ENCODE peak calls at places on chromosomes 16 and 17, in five cellular contexts. V, K, N, R and U are unnamed samples.

GRCh38 chr17:76240461-76241204 is at the start of gene RNF157:
- DNase-seq in V (peak; percentile 39), N (peak; percentile 69), K (peak; percentile 61), R (no peak), U (no peak)

GRCh38 chr16:31214705-31215286 is 877 bp downstream of the TRIM72 start:
- DNase-seq in R (no peak), K (no peak), N (no peak), V (no peak), U (no peak)

GRCh38 chr17:3770471-3770870 is 30.5 kb downstream of the ITGAE start:
- DNase-seq in R (no peak), N (no peak), K (no peak), V (no peak), U (no peak)

GRCh38 chr16:57721765-57722499 is 13.6 kb upstream of the KATNB1 start:
- DNase-seq in K (no peak), N (no peak), V (no peak), R (no peak), U (no peak)

GRCh38 chr16:10834766-10835165 is 16.2 kb upstream of the TVP23A start:
- DNase-seq in N (no peak), R (no peak), K (no peak), V (no peak), U (no peak)

GRCh38 chr17:69284646-69285045 is 42.3 kb downstream of the ABCA5 start:
- DNase-seq in R (no peak), K (no peak), V (no peak), N (no peak), U (no peak)

GRCh38 chr17:28219771-28220170 is 99.2 kb upstream of the TMEM97 start:
- DNase-seq in N (no peak), K (no peak), V (no peak), R (no peak), U (no peak)

GRCh38 chr17:19281161-19281560 is 44.0 kb downstream of the EPN2 start:
- DNase-seq in K (no peak), R (peak; percentile 42), N (no peak), V (no peak), U (no peak)

GRCh38 chr17:31494259-31495048 is 103.0 kb downstream of the RAB11FIP4 start:
- DNase-seq in V (no peak), R (no peak), K (peak; percentile 56), N (no peak), U (no peak)

GRCh38 chr17:75048396-75048933 is 1.4 kb downstream of the KCTD2 start:
- DNase-seq in K (no peak), R (no peak), N (peak; percentile 27), V (peak; percentile 45), U (no peak)

GRCh38 chr17:2692781-2693135 is 18.8 kb downstream of the CLUH start:
- DNase-seq in R (no peak), N (no peak), V (no peak), K (no peak), U (no peak)

GRCh38 chr17:82212331-82213250 is at the start of gene CCDC57:
- DNase-seq in K (no peak), N (peak; percentile 85), R (peak; percentile 52), V (peak; percentile 86), U (no peak)

GRCh38 chr16:70298988-70299938 is at the start of gene DDX19B:
- DNase-seq in K (peak; percentile 27), R (peak; percentile 59), N (peak; percentile 82), V (peak; percentile 80), U (no peak)

GRCh38 chr16:3180445-3180878 is 7.5 kb upstream of the OR1F1 start:
- DNase-seq in K (no peak), N (no peak), R (no peak), V (no peak), U (no peak)

GRCh38 chr16:2147981-2148671 is at the start of gene RAB26:
- DNase-seq in K (peak; percentile 50), V (peak; percentile 77), R (no peak), N (peak; percentile 84), U (no peak)

GRCh38 chr16:27676807-27677206 is 126.9 kb downstream of the KATNIP start:
- DNase-seq in V (no peak), R (no peak), N (no peak), K (no peak), U (peak; percentile 20)

GRCh38 chr17:83006515-83007455 is 72.6 kb upstream of the METRNL start:
- DNase-seq in R (no peak), V (no peak), K (no peak), N (no peak), U (no peak)

GRCh38 chr16:68000024-68000423 is 740 bp upstream of the DPEP2 start:
- DNase-seq in R (no peak), V (no peak), K (no peak), N (no peak), U (no peak)

GRCh38 chr17:19760781-19761180 is 12.7 kb upstream of the ALDH3A1 start:
- DNase-seq in V (no peak), R (no peak), N (no peak), K (no peak), U (no peak)

GRCh38 chr16:46947900-46948547 is 25.4 kb downstream of the DNAJA2 start:
- DNase-seq in R (peak; percentile 18), V (no peak), N (no peak), K (no peak), U (no peak)

GRCh38 chr16:65782537-65783290 is 583.8 kb upstream of the CDH5 start:
- DNase-seq in R (no peak), V (no peak), K (no peak), N (no peak), U (no peak)

GRCh38 chr17:21001111-21001812 is 41.5 kb downstream of the USP22 start:
- DNase-seq in K (no peak), V (no peak), N (no peak), R (no peak), U (no peak)

GRCh38 chr17:64216030-64216384 is 47.1 kb downstream of the TEX2 start:
- DNase-seq in V (no peak), R (no peak), N (no peak), K (no peak), U (no peak)

GRCh38 chr17:49438885-49439284 is 24.2 kb upstream of the PHB1 start:
- DNase-seq in K (no peak), R (no peak), V (no peak), N (no peak), U (no peak)

GRCh38 chr17:43945074-43945824 is 3.0 kb upstream of the PPY start:
- DNase-seq in N (no peak), V (no peak), K (no peak), R (no peak), U (no peak)

GRCh38 chr17:66855204-66855603 is 20.3 kb downstream of the CACNG5 start:
- DNase-seq in V (no peak), K (no peak), R (no peak), N (no peak), U (no peak)

GRCh38 chr17:8326591-8327583 is 12.8 kb upstream of the ODF4 start:
- DNase-seq in V (no peak), K (no peak), N (peak; percentile 53), R (peak; percentile 19), U (no peak)

GRCh38 chr17:3983945-3984484 is 19.8 kb upstream of the ATP2A3 start:
- DNase-seq in N (peak; percentile 52), V (no peak), K (no peak), R (no peak), U (no peak)

GRCh38 chr16:46763147-46763546 is 15.0 kb upstream of the MYLK3 start:
- DNase-seq in N (peak; percentile 79), V (no peak), R (no peak), K (no peak), U (no peak)

DNA sequence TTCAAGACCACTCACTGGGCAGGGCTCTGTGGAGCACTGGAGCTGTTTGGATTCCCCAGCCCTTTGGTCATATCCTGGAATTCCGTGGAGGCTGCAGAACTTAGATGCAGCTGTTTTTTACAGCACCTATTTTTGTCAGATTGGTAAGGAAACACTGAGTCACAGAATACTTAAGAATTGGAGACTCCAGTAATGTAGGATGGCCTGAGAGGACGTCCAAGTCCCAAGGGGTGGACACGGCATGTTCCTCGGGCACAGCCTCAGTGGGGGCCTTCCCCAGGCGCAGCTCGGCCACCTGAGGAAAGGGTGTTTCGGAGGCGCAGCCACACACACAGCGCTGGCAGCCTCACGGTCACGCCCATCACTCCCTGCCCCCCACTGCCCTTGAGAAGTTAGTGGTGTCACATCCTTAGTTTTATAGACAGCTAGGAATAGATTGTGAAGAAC is 14.8 kb downstream of the PLD6 start:
- DNase-seq in V (no peak), R (no peak), K (no peak), N (peak; percentile 64), U (peak; percentile 60)
- H3K27ac ChIP-seq in V (no peak overlapping the region), R (peak overlapping the region; percentile 11), K (no peak overlapping the region), N (peak overlapping the region; percentile 82), U (peak overlapping the region; percentile 84)

GRCh38 chr17:78226055-78226751 is 5.2 kb upstream of the TMEM235 start:
- DNase-seq in V (no peak), R (no peak), K (no peak), N (no peak), U (no peak)

GRCh38 chr17:78224226-78225087 is 7.0 kb upstream of the TMEM235 start:
- DNase-seq in K (no peak), N (no peak), R (no peak), V (no peak), U (no peak)

GRCh38 chr17:78223061-78223460 is 8.4 kb upstream of the TMEM235 start:
- DNase-seq in N (no peak), V (no peak), R (no peak), K (no peak), U (no peak)

GRCh38 chr17:78225088-78225865 is 6.2 kb upstream of the TMEM235 start:
- DNase-seq in N (no peak), K (no peak), R (no peak), V (no peak), U (no peak)

GRCh38 chr17:78223765-78224164 is 7.7 kb upstream of the TMEM235 start:
- DNase-seq in K (no peak), N (no peak), R (no peak), V (no peak), U (no peak)
- H3K27ac ChIP-seq in K (no peak overlapping the region), N (no peak overlapping the region), R (no peak overlapping the region), V (no peak overlapping the region), U (no peak overlapping the region)

GRCh38 chr17:45438931-45439610 is 6.4 kb upstream of the ARHGAP27 start:
- DNase-seq in V (no peak), K (no peak), R (no peak), N (no peak), U (no peak)

GRCh38 chr17:45436625-45437460 is 4.2 kb upstream of the ARHGAP27 start:
- DNase-seq in R (no peak), N (no peak), K (no peak), V (no peak), U (no peak)

GRCh38 chr17:45437461-45438283 is 5.0 kb upstream of the ARHGAP27 start:
- DNase-seq in N (no peak), V (no peak), K (no peak), R (no peak), U (no peak)

GRCh38 chr17:45441536-45442310 is 9.1 kb upstream of the ARHGAP27 start:
- DNase-seq in V (no peak), K (no peak), R (no peak), N (no peak), U (no peak)

GRCh38 chr17:45440161-45440859 is 7.6 kb upstream of the ARHGAP27 start:
- DNase-seq in N (no peak), V (no peak), R (no peak), K (no peak), U (no peak)
- H3K27ac ChIP-seq in N (no peak overlapping the region), V (no peak overlapping the region), R (no peak overlapping the region), K (no peak overlapping the region), U (no peak overlapping the region)

GRCh38 chr16:81493755-81494433 is 49.3 kb downstream of the CMIP start:
- DNase-seq in K (peak; percentile 12), N (no peak), V (no peak), R (no peak), U (peak; percentile 37)
- H3K27ac ChIP-seq in K (no peak overlapping the region), N (peak overlapping the region; percentile 69), V (no peak overlapping the region), R (peak overlapping the region; percentile 23), U (peak overlapping the region; percentile 61)

GRCh38 chr16:325375-326155 is 27.0 kb downstream of the AXIN1 start:
- DNase-seq in V (no peak), R (no peak), N (no peak), K (no peak), U (no peak)
- H3K27ac ChIP-seq in V (no peak overlapping the region), R (no peak overlapping the region), N (no peak overlapping the region), K (peak overlapping the region; percentile 65), U (no peak overlapping the region)